ENCODE peak calls at places on chromosomes 1 and 21, in five cellular contexts. X is uterus, V is SK-N-SH, F is heart left ventricle, B is pancreas. D is an unnamed sample. For H3K4me1 and H3K9me3, the result is how much of the 10 kb centered on the place peaks cover.

GRCh38 chr1:22077728-22078127 is 25.2 kb downstream of the CDC42 start:
- DNase-seq in X (no peak), V (no peak), F (no peak), B (no peak), D (no peak)

GRCh38 chr1:115656461-115657077 is 14.8 kb downstream of the VANGL1 start:
- DNase-seq in X (no peak), V (no peak), F (no peak), B (no peak), D (no peak)

GRCh38 chr1:48920741-48921330 is 144.1 kb upstream of the BEND5 start:
- DNase-seq in X (no peak), V (no peak), F (no peak), B (no peak), D (no peak)

GRCh38 chr1:89454845-89455521 is 69.6 kb upstream of the LRRC8B start:
- DNase-seq in X (peak), V (peak), F (peak), B (no peak), D (no peak)

GRCh38 chr1:83961571-83962295 is 37.2 kb downstream of the TTLL7 start:
- DNase-seq in X (no peak), V (no peak), F (no peak), B (no peak), D (no peak)

GRCh38 chr1:162696286-162696862 is 64.1 kb downstream of the DDR2 start:
- DNase-seq in X (peak), V (peak), F (peak), B (no peak), D (no peak)

GRCh38 chr1:29395724-29396437 is 159.6 kb downstream of the PTPRU start:
- DNase-seq in X (no peak), V (peak), F (no peak), B (no peak), D (no peak)

GRCh38 chr1:212980123-212980800 is 29.9 kb downstream of the VASH2 start:
- DNase-seq in X (no peak), V (no peak), F (peak), B (no peak), D (no peak)

GRCh38 chr1:40257313-40257687 is 736 bp upstream of the ZMPSTE24 start:
- DNase-seq in X (peak), V (no peak), F (no peak), B (no peak), D (no peak)

GRCh38 chr1:170881268-170882265 is 53.8 kb upstream of the MROH9 start:
- DNase-seq in X (peak), V (no peak), F (no peak), B (no peak), D (no peak)

GRCh38 chr1:162905759-162906158 is 44.8 kb upstream of the CCDC190 start:
- DNase-seq in X (no peak), V (no peak), F (no peak), B (no peak), D (peak)

GRCh38 chr1:41735587-41736290 is 183.0 kb downstream of the HIVEP3 start:
- DNase-seq in X (no peak), V (no peak), F (peak), B (no peak), D (no peak)

GRCh38 chr1:155017021-155017945 is 14.7 kb downstream of the ZBTB7B start:
- DNase-seq in X (peak), V (peak), F (peak), B (peak), D (peak)

GRCh38 chr1:114253900-114254299 is 100.2 kb upstream of the SYT6 start:
- DNase-seq in X (no peak), V (no peak), F (no peak), B (no peak), D (no peak)

GRCh38 chr1:91568261-91568660 is 67.6 kb downstream of the CDC7 start:
- DNase-seq in X (no peak), V (no peak), F (no peak), B (no peak), D (no peak)

GRCh38 chr1:171850951-171851350 is 9.7 kb downstream of the DNM3 start:
- DNase-seq in X (no peak), V (no peak), F (no peak), B (no peak), D (no peak)

GRCh38 chr1:225388372-225388771 is 39.5 kb downstream of the LBR start:
- DNase-seq in X (no peak), V (no peak), F (no peak), B (no peak), D (no peak)

GRCh38 chr1:51664412-51665240 is 47.7 kb downstream of the OSBPL9 start:
- DNase-seq in X (no peak), V (no peak), F (no peak), B (no peak), D (no peak)

GRCh38 chr1:52632732-52633290 is at the start of gene SHISAL2A:
- DNase-seq in X (no peak), V (peak), F (peak), B (peak), D (no peak)

GRCh38 chr1:18786149-18786548 is 73.3 kb downstream of the TAS1R2 start:
- DNase-seq in X (no peak), V (no peak), F (no peak), B (no peak), D (no peak)
- H3K4me1 ChIP-seq in X (under half), V (under half), F (under half), B (under half), D (under half)

GRCh38 chr21:30430170-30430655 is at the start of gene KRTAP13-4:
- DNase-seq in X (no peak), V (no peak), F (no peak), B (no peak), D (no peak)

GRCh38 chr21:30426732-30427131 is 1.0 kb upstream of the KRTAP13-3 start:
- DNase-seq in X (no peak), V (no peak), F (no peak), B (no peak), D (no peak)

DNA sequence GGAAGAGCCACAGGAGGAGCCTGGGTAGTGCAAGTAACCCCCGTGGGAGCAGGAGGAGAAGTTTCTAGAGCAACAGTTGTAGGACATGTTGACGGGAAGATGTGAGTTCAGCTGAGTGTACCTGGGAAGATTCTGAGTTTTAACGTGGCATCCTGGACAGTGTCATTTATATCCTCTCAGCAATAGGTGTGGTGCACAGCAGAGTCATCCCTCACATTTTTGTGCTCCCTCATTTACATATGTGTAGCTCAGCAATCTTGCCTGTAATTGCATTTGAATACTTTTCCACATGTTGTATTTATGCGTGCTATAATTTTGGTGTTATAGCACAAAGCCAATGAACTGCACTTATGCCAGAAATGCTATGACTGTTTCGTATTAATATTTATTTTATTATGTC is at the start of gene KRTAP13-3:
- DNase-seq in X (no peak), V (no peak), F (no peak), B (no peak), D (no peak)
- H3K9me3 ChIP-seq in X (under half), V (under half), F (under half), B (under half), D (under half)

GRCh38 chr1:204992499-204992898 is 50.5 kb upstream of the CNTN2 start:
- DNase-seq in X (no peak), V (no peak), F (no peak), B (no peak), D (no peak)
- H3K4me1 ChIP-seq in X (under half), V (under half), F (under half), B (under half), D (under half)

GRCh38 chr21:27953328-27954045 is 986.6 kb upstream of the ADAMTS5 start:
- DNase-seq in X (no peak), V (no peak), F (no peak), B (no peak), D (no peak)
- H3K9me3 ChIP-seq in X (under half), V (under half), F (under half), B (under half), D (under half)

DNA sequence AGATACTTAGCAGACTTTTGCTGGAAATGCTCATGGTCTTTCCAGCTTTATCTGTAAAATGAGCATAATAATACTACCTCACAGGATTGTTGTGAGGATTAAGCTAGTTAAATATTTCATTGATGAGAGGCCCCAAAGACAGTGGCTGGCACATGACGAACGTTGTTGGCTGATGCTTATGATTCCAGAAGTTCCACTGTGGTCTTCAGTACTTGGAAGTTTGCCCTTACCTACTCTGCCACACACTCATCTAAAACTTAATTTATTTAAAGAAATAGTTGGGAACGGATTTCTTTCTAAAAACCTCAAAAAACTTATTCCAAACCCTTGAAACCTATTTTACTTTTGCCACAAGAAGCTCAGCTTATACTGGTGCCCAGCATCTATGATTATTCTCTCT is 170.7 kb downstream of the DHRS3 start:
- DNase-seq in X (no peak), V (no peak), F (no peak), B (no peak), D (no peak)
- H3K4me1 ChIP-seq in X (under half), V (under half), F (half or more), B (under half), D (under half)

GRCh38 chr1:24130385-24130784 is 12.6 kb downstream of the IL22RA1 start:
- DNase-seq in X (no peak), V (no peak), F (no peak), B (no peak), D (no peak)

GRCh38 chr1:24136956-24137539 is 5.9 kb downstream of the IL22RA1 start:
- DNase-seq in X (no peak), V (no peak), F (no peak), B (no peak), D (no peak)

GRCh38 chr1:24133819-24134218 is 9.1 kb downstream of the IL22RA1 start:
- DNase-seq in X (no peak), V (no peak), F (no peak), B (no peak), D (no peak)

GRCh38 chr1:24138481-24139158 is 4.3 kb downstream of the IL22RA1 start:
- DNase-seq in X (no peak), V (no peak), F (no peak), B (no peak), D (no peak)

GRCh38 chr1:24134376-24134775 is 8.6 kb downstream of the IL22RA1 start:
- DNase-seq in X (no peak), V (no peak), F (no peak), B (no peak), D (no peak)
- H3K9me3 ChIP-seq in X (under half), V (under half), F (under half), B (under half), D (under half)

GRCh38 chr1:42953182-42954180 is 5.2 kb downstream of the SLC2A1 start:
- DNase-seq in X (no peak), V (peak), F (no peak), B (no peak), D (no peak)
- H3K4me1 ChIP-seq in X (under half), V (under half), F (under half), B (under half), D (half or more)

GRCh38 chr1:239232921-239233320 is 153.4 kb upstream of the CHRM3 start:
- DNase-seq in X (no peak), V (no peak), F (no peak), B (no peak), D (no peak)
- H3K9me3 ChIP-seq in X (under half), V (under half), F (under half), B (under half), D (under half)

DNA sequence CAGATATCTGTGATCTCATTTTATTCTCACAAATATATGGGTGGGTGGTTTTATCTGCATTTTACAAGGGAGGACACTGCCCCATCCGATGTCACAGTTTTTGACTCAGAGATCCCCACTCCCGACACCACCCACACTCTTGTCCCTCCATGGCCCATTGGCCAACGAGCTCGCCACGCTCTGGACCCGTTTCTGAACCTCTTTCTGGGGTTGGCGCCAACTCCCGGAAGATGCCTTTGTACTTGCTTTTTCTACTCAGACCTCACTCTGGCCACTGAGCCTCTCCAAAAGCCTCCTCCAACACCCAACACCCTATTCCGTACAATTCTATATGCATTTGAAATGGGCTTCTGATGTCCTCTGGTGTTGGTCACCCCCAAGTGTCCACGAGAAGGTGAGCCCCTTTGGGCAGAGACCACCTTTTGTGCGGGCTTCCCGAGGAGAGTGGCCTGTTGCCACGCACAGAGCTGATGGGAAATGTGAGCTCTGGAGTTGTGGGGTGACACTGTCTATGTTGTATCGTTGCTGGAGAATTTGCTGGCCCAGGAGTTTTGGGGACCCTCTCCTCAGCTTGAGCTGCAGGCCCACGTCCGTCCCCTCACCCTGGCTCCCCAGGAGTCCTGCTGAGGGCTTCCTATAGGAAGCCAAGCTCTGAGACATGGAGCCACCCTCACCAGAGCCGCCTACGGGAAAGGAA is 366.9 kb upstream of the VAMP3 start:
- DNase-seq in X (no peak), V (no peak), F (no peak), B (no peak), D (no peak)
- H3K4me1 ChIP-seq in X (under half), V (under half), F (under half), B (under half), D (under half)

D was measured in keratinocyte.